ENCODE peak calls at places on chromosomes 11 and 22, in nine cellular contexts. W is activated CD4-positive, alpha-beta T cell treated with anti-CD3 and anti-CD28 coated beads, Interleukin-2, amount 50 U/mL, for 24 hours; Q is Peyer's patch; S is NCI-H748 treated with DMSO at 0.1 percent for 48 hours; B is chondrocyte; V is neural crest cell; H is left ventricle myocardium inferior; J is hypothalamus; X is activated naive CD4-positive, alpha-beta T cell. K is an unnamed sample.

GRCh38 chr11:72751293-72752087 is 718 bp downstream of the ARAP1 start:
- DNase-seq in V (no peak), X (no peak), B (no peak), J (no peak), S (no peak), W (no peak), Q (no peak), H (no peak), K (no peak)

GRCh38 chr11:35305670-35306382 is 113.5 kb downstream of the SLC1A2 start:
- DNase-seq in J (no peak), Q (peak; percentile 56), S (peak; percentile 3), V (peak; percentile 22), B (no peak), X (no peak), H (no peak), W (no peak), K (no peak)

GRCh38 chr22:31870890-31871289 is 73.4 kb upstream of the YWHAH start:
- DNase-seq in V (no peak), H (no peak), S (no peak), X (no peak), J (no peak), B (no peak), W (no peak), Q (no peak), K (no peak)

GRCh38 chr22:35039625-35040024 is 26.3 kb upstream of the ISX start:
- DNase-seq in X (no peak), Q (no peak), S (no peak), H (no peak), J (no peak), W (no peak), V (no peak), B (no peak), K (no peak)

GRCh38 chr11:129248618-129249017 is 56.5 kb upstream of the ARHGAP32 start:
- DNase-seq in V (no peak), H (no peak), S (no peak), Q (no peak), B (no peak), W (no peak), X (no peak), J (no peak), K (no peak)

GRCh38 chr11:94793822-94794221 is 25.7 kb downstream of the AMOTL1 start:
- DNase-seq in J (no peak), B (no peak), W (no peak), S (no peak), V (no peak), X (no peak), H (no peak), Q (no peak), K (no peak)

GRCh38 chr11:132072044-132072879 is 701.8 kb downstream of the NTM start:
- DNase-seq in J (no peak), V (no peak), S (no peak), B (no peak), W (no peak), H (no peak), Q (no peak), X (no peak), K (no peak)

GRCh38 chr22:32674925-32675825 is 126.3 kb upstream of the TIMP3 start:
- DNase-seq in V (no peak), Q (no peak), H (peak; percentile 36), W (no peak), B (no peak), J (no peak), S (no peak), X (no peak), K (no peak)

GRCh38 chr11:1693327-1694063 is 3.5 kb upstream of the KRTAP5-6 start:
- DNase-seq in J (peak; percentile 64), B (no peak), S (peak; percentile 63), X (peak; percentile 58), Q (peak; percentile 90), H (peak; percentile 85), W (peak; percentile 52), V (peak; percentile 97), K (peak; percentile 94)

GRCh38 chr11:21988477-21988876 is 204.4 kb upstream of the ANO5 start:
- DNase-seq in Q (no peak), B (no peak), W (no peak), V (no peak), J (no peak), X (no peak), S (no peak), H (no peak), K (no peak)

GRCh38 chr22:26448334-26448733 is 19.3 kb downstream of the ASPHD2 start:
- DNase-seq in B (no peak), Q (no peak), S (no peak), J (no peak), X (no peak), W (no peak), H (no peak), V (no peak), K (no peak)

GRCh38 chr22:45006101-45006872 is 3.5 kb downstream of the PHF21B start:
- DNase-seq in X (no peak), Q (no peak), H (no peak), J (no peak), S (no peak), B (no peak), V (peak; percentile 15), W (no peak), K (no peak)

K was measured in posterior vena cava.